ENCODE peak calls at places on chromosomes 13 and 19, in six cellular contexts. B is thoracic aorta, C is GM23338, V is stomach, T is AG04450, M is K562. E is an unnamed sample.

GRCh38 chr19:11025445-11025844 is 63.8 kb upstream of the LDLR start:
- DNase-seq in B (no peak), C (no peak), V (no peak), T (no peak), M (no peak), E (no peak)

GRCh38 chr19:15091918-15092753 is 10.1 kb downstream of the OR1I1 start:
- DNase-seq in B (no peak), C (peak), V (no peak), T (peak), M (peak), E (no peak)

GRCh38 chr19:42531313-42531712 is 3.0 kb upstream of the CEACAM1 start:
- DNase-seq in B (no peak), C (no peak), V (no peak), T (no peak), M (no peak), E (no peak)

GRCh38 chr19:21127001-21127400 is 14.8 kb upstream of the ZNF431 start:
- DNase-seq in B (no peak), C (no peak), V (no peak), T (no peak), M (no peak), E (no peak)

GRCh38 chr19:17725422-17726078 is 6.3 kb downstream of the MAP1S start:
- DNase-seq in B (no peak), C (peak), V (no peak), T (no peak), M (peak), E (no peak)

GRCh38 chr19:41355802-41356201 is 2.1 kb upstream of the TGFB1 start:
- DNase-seq in B (no peak), C (no peak), V (no peak), T (no peak), M (no peak), E (no peak)

GRCh38 chr13:77860621-77861020 is 58.0 kb downstream of the EDNRB start:
- DNase-seq in B (no peak), C (no peak), V (no peak), T (peak), M (no peak), E (no peak)

GRCh38 chr19:34365463-34366401 is 736 bp downstream of the GPI start:
- DNase-seq in B (no peak), C (peak), V (peak), T (no peak), M (peak), E (peak)

GRCh38 chr13:77698211-77699058 is 948 bp downstream of the SLAIN1 start:
- DNase-seq in B (no peak), C (peak), V (peak), T (no peak), M (peak), E (peak)

GRCh38 chr19:19261350-19262189 is 11.5 kb downstream of the TM6SF2 start:
- DNase-seq in B (no peak), C (peak), V (no peak), T (no peak), M (peak), E (no peak)

GRCh38 chr19:42683917-42684513 is 56.3 kb downstream of the PSG3 start:
- DNase-seq in B (no peak), C (peak), V (no peak), T (no peak), M (peak), E (no peak)

GRCh38 chr13:25971499-25972145 is 80.2 kb downstream of the SHISA2 start:
- DNase-seq in B (no peak), C (peak), V (no peak), T (no peak), M (no peak), E (no peak)

GRCh38 chr19:40763963-40764362 is 11.4 kb upstream of the MIA start:
- DNase-seq in B (no peak), C (no peak), V (no peak), T (no peak), M (no peak), E (no peak)

GRCh38 chr19:46697142-46697960 is 19.6 kb downstream of the PRKD2 start:
- DNase-seq in B (peak), C (peak), V (peak), T (no peak), M (peak), E (peak)

GRCh38 chr19:33750587-33751385 is 45.9 kb upstream of the KCTD15 start:
- DNase-seq in B (no peak), C (no peak), V (no peak), T (no peak), M (no peak), E (no peak)

GRCh38 chr13:42977219-42977659 is 14.8 kb downstream of the EPSTI1 start:
- DNase-seq in B (no peak), C (no peak), V (no peak), T (no peak), M (no peak), E (no peak)

GRCh38 chr13:113373811-113374485 is 10.0 kb upstream of the GRTP1 start:
- DNase-seq in B (no peak), C (no peak), V (no peak), T (no peak), M (no peak), E (no peak)

GRCh38 chr19:3006075-3006767 is 22.9 kb downstream of the TLE2 start:
- DNase-seq in B (no peak), C (peak), V (no peak), T (no peak), M (peak), E (no peak)

GRCh38 chr13:106919093-106919492 is 351.2 kb upstream of the ARGLU1 start:
- DNase-seq in B (no peak), C (no peak), V (no peak), T (no peak), M (no peak), E (no peak)

GRCh38 chr13:110705356-110705825 is 525 bp downstream of the CARS2 start:
- DNase-seq in B (no peak), C (no peak), V (no peak), T (no peak), M (no peak), E (no peak)

GRCh38 chr13:110702591-110703526 is 3.1 kb downstream of the CARS2 start:
- DNase-seq in B (no peak), C (no peak), V (no peak), T (no peak), M (no peak), E (no peak)

GRCh38 chr13:110706570-110707378 is 858 bp upstream of the CARS2 start:
- DNase-seq in B (no peak), C (no peak), V (no peak), T (no peak), M (no peak), E (no peak)

GRCh38 chr13:110702089-110702488 is 3.8 kb downstream of the CARS2 start:
- DNase-seq in B (no peak), C (no peak), V (no peak), T (no peak), M (no peak), E (no peak)

DNA sequence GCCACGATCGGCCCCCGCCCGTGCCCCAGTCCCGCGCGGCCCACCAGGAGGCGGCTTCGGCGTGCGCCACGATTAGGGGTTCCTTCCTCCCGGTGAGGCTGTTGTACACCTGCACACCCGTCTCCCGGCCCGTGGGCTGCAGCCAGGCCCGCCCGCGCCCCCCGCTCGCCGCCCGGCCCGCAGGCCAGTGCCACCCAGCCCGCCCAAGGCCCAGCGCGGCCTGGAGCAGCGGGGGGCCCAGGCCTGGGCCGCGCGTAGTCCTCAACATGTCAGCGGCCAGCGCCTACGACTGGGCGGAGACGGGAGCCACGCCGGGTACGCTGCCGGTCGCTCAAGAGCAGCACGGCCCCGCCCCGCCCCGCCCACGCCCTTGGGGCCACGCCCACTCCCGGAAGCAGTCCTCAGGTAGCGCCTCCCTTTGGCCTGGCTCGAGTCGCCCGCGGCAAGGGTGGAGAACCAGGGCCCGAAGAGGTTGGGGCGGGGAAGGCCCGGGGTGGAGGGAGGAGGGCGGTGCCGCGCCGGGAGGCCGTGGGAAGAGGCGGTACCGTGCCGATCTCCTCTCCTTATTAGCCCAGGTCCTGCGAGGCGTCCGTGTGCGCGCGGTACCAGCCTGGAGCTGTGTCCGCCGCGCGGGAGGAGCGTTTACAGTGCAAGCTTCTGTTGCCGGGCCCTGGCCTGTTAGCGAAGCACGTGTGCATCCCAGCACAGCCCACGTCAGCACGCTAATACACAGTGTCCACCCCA is at the start of gene CARS2:
- DNase-seq in B (peak), C (peak), V (peak), T (peak), M (peak), E (peak)
- H3K4me3 ChIP-seq in B (peak), C (peak), V (peak), T (peak), M (peak), E (peak)

GRCh38 chr13:80558074-80558473 is 217.1 kb upstream of the SPRY2 start:
- DNase-seq in B (no peak), C (no peak), V (no peak), T (no peak), M (peak), E (no peak)
- H3K4me3 ChIP-seq in B (no peak), C (no peak), V (no peak), T (no peak), M (no peak), E (no peak)

GRCh38 chr13:109780880-109781383 is 5.5 kb downstream of the IRS2 start:
- DNase-seq in B (no peak), C (no peak), V (no peak), T (no peak), M (no peak), E (no peak)
- H3K4me3 ChIP-seq in B (peak), C (peak), V (peak), T (peak), M (peak), E (peak)

DNA sequence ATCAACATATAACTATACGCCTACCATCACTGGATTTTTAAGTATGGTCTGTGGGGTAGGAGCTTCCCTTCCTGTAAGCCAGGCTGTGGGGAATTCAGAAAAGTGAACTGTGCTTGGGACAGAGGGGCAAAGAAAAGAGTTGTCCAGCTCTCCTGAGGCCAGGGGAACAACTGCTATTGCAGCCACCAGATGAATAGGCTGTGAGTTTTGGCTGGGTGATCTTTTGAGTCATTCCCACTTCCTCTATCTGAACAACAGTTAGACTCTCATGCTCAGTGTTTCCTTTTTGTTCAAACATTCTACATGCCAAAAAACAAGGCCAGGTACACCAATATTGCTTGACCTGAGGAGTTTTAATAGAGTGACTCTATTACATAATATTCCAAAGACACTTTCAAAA is 426.2 kb upstream of the DACH1 start:
- DNase-seq in B (no peak), C (no peak), V (no peak), T (no peak), M (no peak), E (no peak)
- H3K4me3 ChIP-seq in B (no peak), C (no peak), V (no peak), T (no peak), M (no peak), E (no peak)

GRCh38 chr19:39434123-39435076 is 1.3 kb downstream of the RPS16 start:
- DNase-seq in B (no peak), C (no peak), V (no peak), T (no peak), M (no peak), E (no peak)
- H3K4me3 ChIP-seq in B (peak), C (peak), V (peak), T (peak), M (peak), E (peak)